ENCODE peak calls at places on chromosome 7, in four cellular contexts. K, C, U and V are unnamed samples.

GRCh38 chr7:151010307-151011096 is 13.8 kb downstream of the ATG9B start:
- DNase-seq in U (no peak), K (peak; percentile 29), C (no peak), V (no peak)

GRCh38 chr7:157138424-157139141 is at the start of gene UBE3C:
- DNase-seq in U (peak; percentile 88), K (peak; percentile 83), C (peak; percentile 76), V (peak; percentile 95)

GRCh38 chr7:2399848-2400587 is 3.4 kb upstream of the CHST12 start:
- DNase-seq in K (no peak), U (peak; percentile 85), C (peak; percentile 55), V (no peak)

GRCh38 chr7:130996841-130997231 is 262.8 kb upstream of the KLF14 start:
- DNase-seq in U (peak; percentile 72), K (no peak), C (no peak), V (no peak)

GRCh38 chr7:2541291-2542010 is 13.9 kb downstream of the BRAT1 start:
- DNase-seq in K (no peak), C (no peak), U (no peak), V (no peak)

GRCh38 chr7:134640842-134641715 is 5.6 kb upstream of the BPGM start:
- DNase-seq in U (no peak), C (no peak), K (no peak), V (no peak)

GRCh38 chr7:14858410-14858809 is 44.1 kb downstream of the DGKB start:
- DNase-seq in C (no peak), U (no peak), K (no peak), V (no peak)

GRCh38 chr7:155753446-155753965 is 58.8 kb downstream of the SHH start:
- DNase-seq in U (no peak), K (no peak), C (no peak), V (no peak)

GRCh38 chr7:156104501-156105336 is 292.5 kb upstream of the SHH start:
- DNase-seq in U (no peak), C (no peak), K (no peak), V (no peak)

GRCh38 chr7:2164646-2165045 is 68.1 kb downstream of the MAD1L1 start:
- DNase-seq in K (no peak), C (no peak), U (no peak), V (no peak)

GRCh38 chr7:3188946-3189345 is 112.1 kb upstream of the SDK1 start:
- DNase-seq in C (no peak), K (no peak), U (no peak), V (no peak)

GRCh38 chr7:137471128-137471527 is 127.6 kb upstream of the PTN start:
- DNase-seq in K (no peak), U (no peak), C (no peak), V (no peak)

GRCh38 chr7:152459724-152460251 is 24.0 kb upstream of the KMT2C start:
- DNase-seq in K (no peak), U (no peak), C (no peak), V (no peak)

GRCh38 chr7:3266240-3266639 is 34.8 kb upstream of the SDK1 start:
- DNase-seq in K (no peak), U (no peak), C (no peak), V (no peak)

GRCh38 chr7:124257638-124258308 is 224.9 kb upstream of the TMEM229A start:
- DNase-seq in C (no peak), K (no peak), U (no peak), V (peak; percentile 15)

GRCh38 chr7:30171753-30172447 is 37.1 kb downstream of the MTURN start:
- DNase-seq in U (no peak), C (no peak), K (no peak), V (no peak)

GRCh38 chr7:121195859-121196588 is 132.8 kb upstream of the WNT16 start:
- DNase-seq in C (no peak), K (no peak), U (no peak), V (no peak)